ENCODE peak calls at places on chromosomes 13 and 19, in seven cellular contexts. One of them, this sample, is unnamed. For H3K9me3 and H3K36me3, the result is how much of the 10 kb centered on the place peaks cover.

GRCh38 chr13:72960541-72960940 is 98.3 kb upstream of the KLF5 start:
- DNase-seq in body of pancreas: peak
- DNase-seq in pancreas: peak
- DNase-seq in uterus: no peak
- DNase-seq in heart left ventricle: no peak
- DNase-seq in cardiac muscle cell: no peak
- DNase-seq in SK-N-SH: no peak
- DNase-seq in this sample: no peak

GRCh38 chr13:80408270-80408669 is 67.3 kb upstream of the SPRY2 start:
- DNase-seq in pancreas: no peak
- DNase-seq in uterus: no peak
- DNase-seq in body of pancreas: no peak
- DNase-seq in cardiac muscle cell: no peak
- DNase-seq in SK-N-SH: no peak
- DNase-seq in heart left ventricle: no peak
- DNase-seq in this sample: no peak

GRCh38 chr19:34960940-34961679 is 2.9 kb downstream of the ZNF792 start:
- DNase-seq in cardiac muscle cell: no peak
- DNase-seq in heart left ventricle: no peak
- DNase-seq in uterus: no peak
- DNase-seq in body of pancreas: no peak
- DNase-seq in SK-N-SH: no peak
- DNase-seq in pancreas: no peak
- DNase-seq in this sample: no peak

GRCh38 chr13:93146584-93147292 is 79.9 kb upstream of the GPC6 start:
- DNase-seq in cardiac muscle cell: peak
- DNase-seq in pancreas: no peak
- DNase-seq in SK-N-SH: no peak
- DNase-seq in heart left ventricle: no peak
- DNase-seq in body of pancreas: no peak
- DNase-seq in uterus: no peak
- DNase-seq in this sample: no peak

GRCh38 chr19:34733826-34734600 is at the start of gene ZNF181:
- DNase-seq in uterus: peak
- DNase-seq in cardiac muscle cell: peak
- DNase-seq in pancreas: peak
- DNase-seq in heart left ventricle: peak
- DNase-seq in SK-N-SH: peak
- DNase-seq in body of pancreas: peak
- DNase-seq in this sample: peak

GRCh38 chr19:42261763-42262162 is 6.8 kb upstream of the ERF start:
- DNase-seq in uterus: no peak
- DNase-seq in heart left ventricle: no peak
- DNase-seq in pancreas: no peak
- DNase-seq in body of pancreas: no peak
- DNase-seq in SK-N-SH: no peak
- DNase-seq in cardiac muscle cell: no peak
- DNase-seq in this sample: no peak

GRCh38 chr13:46213242-46213641 is 1.5 kb downstream of the LRRC63 start:
- DNase-seq in heart left ventricle: no peak
- DNase-seq in cardiac muscle cell: no peak
- DNase-seq in SK-N-SH: no peak
- DNase-seq in pancreas: no peak
- DNase-seq in body of pancreas: no peak
- DNase-seq in uterus: no peak
- DNase-seq in this sample: no peak

GRCh38 chr19:3343619-3344502 is 22.5 kb upstream of the NFIC start:
- DNase-seq in heart left ventricle: peak
- DNase-seq in SK-N-SH: peak
- DNase-seq in uterus: peak
- DNase-seq in pancreas: peak
- DNase-seq in body of pancreas: peak
- DNase-seq in cardiac muscle cell: peak
- DNase-seq in this sample: peak

GRCh38 chr19:4064551-4065260 is 2.0 kb downstream of the ZBTB7A start:
- DNase-seq in heart left ventricle: peak
- DNase-seq in SK-N-SH: peak
- DNase-seq in cardiac muscle cell: peak
- DNase-seq in body of pancreas: peak
- DNase-seq in uterus: peak
- DNase-seq in pancreas: peak
- DNase-seq in this sample: peak

GRCh38 chr13:43307921-43308433 is 284.6 kb downstream of the DNAJC15 start:
- DNase-seq in heart left ventricle: peak
- DNase-seq in uterus: peak
- DNase-seq in cardiac muscle cell: peak
- DNase-seq in SK-N-SH: peak
- DNase-seq in body of pancreas: peak
- DNase-seq in pancreas: peak
- DNase-seq in this sample: peak

GRCh38 chr19:56748443-56748842 is 76.9 kb upstream of the ZNF835 start:
- DNase-seq in SK-N-SH: peak
- DNase-seq in cardiac muscle cell: peak
- DNase-seq in heart left ventricle: no peak
- DNase-seq in body of pancreas: peak
- DNase-seq in uterus: peak
- DNase-seq in pancreas: no peak
- DNase-seq in this sample: no peak

GRCh38 chr19:43755256-43755801 is 567 bp upstream of the SMG9 start:
- DNase-seq in body of pancreas: peak
- DNase-seq in heart left ventricle: peak
- DNase-seq in uterus: peak
- DNase-seq in pancreas: peak
- DNase-seq in cardiac muscle cell: peak
- DNase-seq in SK-N-SH: peak
- DNase-seq in this sample: peak

GRCh38 chr19:29645911-29646310 is 19.4 kb upstream of the PLEKHF1 start:
- DNase-seq in body of pancreas: peak
- DNase-seq in heart left ventricle: peak
- DNase-seq in pancreas: no peak
- DNase-seq in uterus: no peak
- DNase-seq in cardiac muscle cell: peak
- DNase-seq in SK-N-SH: no peak
- DNase-seq in this sample: peak

GRCh38 chr19:46717034-46717715 is at the start of gene PRKD2:
- DNase-seq in cardiac muscle cell: peak
- DNase-seq in uterus: peak
- DNase-seq in pancreas: peak
- DNase-seq in body of pancreas: peak
- DNase-seq in heart left ventricle: peak
- DNase-seq in SK-N-SH: peak
- DNase-seq in this sample: peak

GRCh38 chr19:18312021-18312534 is 10.8 kb downstream of the LSM4 start:
- DNase-seq in cardiac muscle cell: no peak
- DNase-seq in body of pancreas: no peak
- DNase-seq in pancreas: no peak
- DNase-seq in uterus: no peak
- DNase-seq in heart left ventricle: no peak
- DNase-seq in SK-N-SH: no peak
- DNase-seq in this sample: no peak

GRCh38 chr19:14558370-14559066 is 13.3 kb downstream of the NDUFB7 start:
- DNase-seq in pancreas: no peak
- DNase-seq in cardiac muscle cell: no peak
- DNase-seq in SK-N-SH: no peak
- DNase-seq in body of pancreas: no peak
- DNase-seq in heart left ventricle: no peak
- DNase-seq in uterus: no peak
- DNase-seq in this sample: no peak

GRCh38 chr13:112354330-112355273 is 21.6 kb upstream of the SPACA7 start:
- DNase-seq in cardiac muscle cell: no peak
- DNase-seq in body of pancreas: no peak
- DNase-seq in SK-N-SH: no peak
- DNase-seq in pancreas: no peak
- DNase-seq in heart left ventricle: no peak
- DNase-seq in uterus: no peak
- DNase-seq in this sample: no peak

GRCh38 chr19:45691516-45692186 is at the start of gene SNRPD2:
- DNase-seq in heart left ventricle: peak
- DNase-seq in SK-N-SH: peak
- DNase-seq in cardiac muscle cell: peak
- DNase-seq in uterus: peak
- DNase-seq in body of pancreas: peak
- DNase-seq in pancreas: peak
- DNase-seq in this sample: peak

GRCh38 chr13:42215578-42216421 is 56.2 kb upstream of the AKAP11 start:
- DNase-seq in heart left ventricle: no peak
- DNase-seq in body of pancreas: no peak
- DNase-seq in cardiac muscle cell: peak
- DNase-seq in pancreas: no peak
- DNase-seq in SK-N-SH: peak
- DNase-seq in uterus: no peak
- DNase-seq in this sample: peak

GRCh38 chr19:18279516-18280246 is 1.7 kb downstream of the JUND start:
- DNase-seq in heart left ventricle: peak
- DNase-seq in cardiac muscle cell: peak
- DNase-seq in uterus: peak
- DNase-seq in body of pancreas: peak
- DNase-seq in SK-N-SH: peak
- DNase-seq in pancreas: peak
- DNase-seq in this sample: peak

GRCh38 chr19:53959176-53959757 is 3.5 kb upstream of the CACNG8 start:
- DNase-seq in uterus: no peak
- DNase-seq in cardiac muscle cell: peak
- DNase-seq in body of pancreas: no peak
- DNase-seq in heart left ventricle: no peak
- DNase-seq in SK-N-SH: peak
- DNase-seq in pancreas: no peak
- DNase-seq in this sample: no peak

GRCh38 chr13:102402292-102402691 is 444 bp upstream of the FGF14 start:
- DNase-seq in uterus: peak
- DNase-seq in pancreas: peak
- DNase-seq in heart left ventricle: peak
- DNase-seq in SK-N-SH: peak
- DNase-seq in body of pancreas: peak
- DNase-seq in cardiac muscle cell: peak
- DNase-seq in this sample: peak

GRCh38 chr13:32297206-32297605 is 18.0 kb downstream of the ZAR1L start:
- DNase-seq in body of pancreas: no peak
- DNase-seq in SK-N-SH: no peak
- DNase-seq in cardiac muscle cell: no peak
- DNase-seq in uterus: no peak
- DNase-seq in heart left ventricle: no peak
- DNase-seq in pancreas: no peak
- DNase-seq in this sample: no peak

GRCh38 chr19:19137556-19138109 is 645 bp downstream of the TMEM161A start:
- DNase-seq in cardiac muscle cell: peak
- DNase-seq in uterus: no peak
- DNase-seq in pancreas: peak
- DNase-seq in SK-N-SH: peak
- DNase-seq in heart left ventricle: no peak
- DNase-seq in body of pancreas: no peak
- DNase-seq in this sample: no peak

GRCh38 chr13:40660270-40660669 is 6.2 kb downstream of the FOXO1 start:
- DNase-seq in uterus: no peak
- DNase-seq in pancreas: no peak
- DNase-seq in cardiac muscle cell: peak
- DNase-seq in SK-N-SH: no peak
- DNase-seq in heart left ventricle: no peak
- DNase-seq in body of pancreas: no peak
- DNase-seq in this sample: no peak

GRCh38 chr19:39197808-39198207 is 1.0 kb downstream of the NCCRP1 start:
- DNase-seq in cardiac muscle cell: no peak
- DNase-seq in heart left ventricle: no peak
- DNase-seq in SK-N-SH: no peak
- DNase-seq in body of pancreas: peak
- DNase-seq in pancreas: peak
- DNase-seq in uterus: no peak
- DNase-seq in this sample: peak

GRCh38 chr13:108919036-108919907 is 289.9 kb downstream of the MYO16 start:
- DNase-seq in cardiac muscle cell: no peak
- DNase-seq in uterus: no peak
- DNase-seq in pancreas: no peak
- DNase-seq in heart left ventricle: no peak
- DNase-seq in SK-N-SH: no peak
- DNase-seq in body of pancreas: no peak
- DNase-seq in this sample: no peak

DNA sequence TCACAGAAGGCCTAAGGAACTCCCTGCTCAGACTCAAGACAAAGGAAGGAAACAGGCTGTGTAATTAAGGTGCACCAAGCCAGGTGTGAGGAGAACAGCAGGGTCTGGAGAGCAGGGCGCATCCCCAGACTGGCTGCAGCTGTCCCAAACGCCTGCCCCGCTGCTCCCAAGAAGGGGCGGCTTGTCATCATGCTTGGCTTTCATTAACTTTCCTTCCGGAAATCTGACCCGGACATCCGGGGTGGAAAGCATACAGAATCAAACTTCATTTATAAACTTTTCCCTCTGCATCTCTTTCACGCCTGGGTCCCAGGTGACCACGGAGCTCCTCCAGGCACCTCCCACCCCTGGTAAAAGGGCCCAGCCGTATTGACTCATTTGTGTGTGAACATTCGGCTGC is 31.7 kb downstream of the TSHZ3 start:
- DNase-seq in pancreas: no peak
- DNase-seq in uterus: no peak
- DNase-seq in cardiac muscle cell: no peak
- DNase-seq in SK-N-SH: no peak
- DNase-seq in heart left ventricle: no peak
- DNase-seq in body of pancreas: no peak
- DNase-seq in this sample: no peak
- H3K4me3 ChIP-seq in pancreas: no peak
- H3K4me3 ChIP-seq in uterus: no peak
- H3K4me3 ChIP-seq in cardiac muscle cell: no peak
- H3K4me3 ChIP-seq in SK-N-SH: no peak
- H3K4me3 ChIP-seq in heart left ventricle: no peak
- H3K4me3 ChIP-seq in body of pancreas: no peak
- H3K4me3 ChIP-seq in this sample: no peak

DNA sequence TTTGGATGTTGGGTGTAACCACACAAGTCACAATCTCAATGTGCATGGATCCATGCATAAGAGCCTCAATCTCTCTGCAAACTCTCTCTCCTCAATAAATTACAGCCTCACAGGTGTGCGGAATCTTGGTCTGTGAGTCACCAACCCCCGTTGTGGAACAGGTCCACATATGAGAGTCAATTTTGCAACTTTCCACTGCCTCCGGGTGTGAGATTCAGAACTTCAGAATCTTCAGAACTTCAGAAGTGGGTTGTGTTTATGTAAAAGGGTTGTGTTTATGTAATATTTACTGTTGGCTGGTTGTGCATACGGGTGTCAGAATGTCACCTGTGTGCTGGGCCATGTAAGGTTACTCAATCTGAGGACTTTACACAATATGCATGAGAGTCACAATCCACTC is 46.3 kb upstream of the ZNF728 start:
- DNase-seq in uterus: no peak
- DNase-seq in body of pancreas: no peak
- DNase-seq in cardiac muscle cell: no peak
- DNase-seq in heart left ventricle: no peak
- DNase-seq in pancreas: no peak
- DNase-seq in SK-N-SH: no peak
- DNase-seq in this sample: no peak
- H3K9me3 ChIP-seq in uterus: under half
- H3K9me3 ChIP-seq in body of pancreas: under half
- H3K9me3 ChIP-seq in cardiac muscle cell: under half
- H3K9me3 ChIP-seq in heart left ventricle: under half
- H3K9me3 ChIP-seq in pancreas: under half
- H3K9me3 ChIP-seq in SK-N-SH: under half
- H3K9me3 ChIP-seq in this sample: under half

GRCh38 chr13:113475911-113476310 is 14.6 kb downstream of the DCUN1D2 start:
- DNase-seq in cardiac muscle cell: no peak
- DNase-seq in SK-N-SH: no peak
- DNase-seq in pancreas: no peak
- DNase-seq in heart left ventricle: no peak
- DNase-seq in body of pancreas: no peak
- DNase-seq in uterus: no peak
- DNase-seq in this sample: no peak
- H3K36me3 ChIP-seq in cardiac muscle cell: under half
- H3K36me3 ChIP-seq in SK-N-SH: half or more
- H3K36me3 ChIP-seq in pancreas: under half
- H3K36me3 ChIP-seq in heart left ventricle: half or more
- H3K36me3 ChIP-seq in body of pancreas: under half
- H3K36me3 ChIP-seq in uterus: under half
- H3K36me3 ChIP-seq in this sample: under half

GRCh38 chr19:10601999-10602329 is 14.9 kb upstream of the AP1M2 start:
- DNase-seq in pancreas: no peak
- DNase-seq in heart left ventricle: no peak
- DNase-seq in body of pancreas: no peak
- DNase-seq in uterus: no peak
- DNase-seq in cardiac muscle cell: no peak
- DNase-seq in SK-N-SH: no peak
- DNase-seq in this sample: no peak
- H3K4me3 ChIP-seq in pancreas: no peak
- H3K4me3 ChIP-seq in heart left ventricle: peak
- H3K4me3 ChIP-seq in body of pancreas: no peak
- H3K4me3 ChIP-seq in uterus: peak
- H3K4me3 ChIP-seq in cardiac muscle cell: peak
- H3K4me3 ChIP-seq in SK-N-SH: no peak
- H3K4me3 ChIP-seq in this sample: peak